ENCODE peak calls at places on chromosomes 7 and 10, in nine cellular contexts. U is sigmoid colon, E is K562, C is cardiac muscle cell, N is AG04450, O is astrocyte, M is transverse colon, Q is hepatocyte, B is tibial nerve. K is an unnamed sample.

GRCh38 chr10:16789266-16789665 is 28.0 kb downstream of the RSU1 start:
- DNase-seq in B (no peak), C (no peak), U (no peak), O (peak), M (no peak), E (no peak), N (no peak), Q (no peak), K (no peak)

GRCh38 chr7:38542156-38542555 is 89.0 kb downstream of the AMPH start:
- DNase-seq in O (peak), Q (no peak), U (no peak), C (no peak), M (no peak), E (no peak), B (no peak), N (peak), K (no peak)

GRCh38 chr7:51059493-51059892 is 257.1 kb downstream of the COBL start:
- DNase-seq in N (no peak), C (no peak), E (no peak), Q (no peak), M (no peak), O (no peak), U (no peak), B (no peak), K (no peak)

GRCh38 chr10:113056468-113057021 is 106.5 kb downstream of the TCF7L2 start:
- DNase-seq in E (no peak), B (no peak), M (no peak), C (no peak), Q (peak), N (no peak), O (peak), U (no peak), K (peak)

GRCh38 chr7:84364708-84365107 is 170.1 kb upstream of the SEMA3A start:
- DNase-seq in U (no peak), M (no peak), Q (no peak), N (peak), E (no peak), C (peak), B (no peak), O (peak), K (no peak)

GRCh38 chr7:48130658-48131108 is 40.6 kb upstream of the ABCA13 start:
- DNase-seq in U (no peak), B (no peak), C (no peak), E (no peak), O (peak), Q (no peak), N (no peak), M (no peak), K (no peak)

GRCh38 chr7:37920619-37921339 is at the start of gene EPDR1:
- DNase-seq in B (peak), C (peak), Q (peak), U (peak), N (no peak), O (peak), E (no peak), M (peak), K (peak)

GRCh38 chr7:139355320-139355719 is 4.4 kb upstream of the LUC7L2 start:
- DNase-seq in Q (no peak), M (no peak), N (no peak), O (no peak), E (no peak), U (no peak), C (no peak), B (no peak), K (no peak)

GRCh38 chr7:1798191-1798590 is 128.1 kb downstream of the ELFN1 start:
- DNase-seq in Q (no peak), C (no peak), E (no peak), N (no peak), O (no peak), U (no peak), B (no peak), M (no peak), K (no peak)

GRCh38 chr10:101284171-101285092 is 55.2 kb upstream of the LBX1 start:
- DNase-seq in E (no peak), U (no peak), M (no peak), B (no peak), O (no peak), Q (no peak), C (no peak), N (no peak), K (no peak)

GRCh38 chr10:33132626-33133025 is 174.6 kb upstream of the ITGB1 start:
- DNase-seq in U (no peak), B (no peak), C (no peak), M (no peak), Q (no peak), E (no peak), O (no peak), N (no peak), K (no peak)

GRCh38 chr10:25902002-25902401 is 32.0 kb upstream of the MYO3A start:
- DNase-seq in E (no peak), M (no peak), N (no peak), Q (no peak), B (no peak), O (no peak), C (no peak), U (no peak), K (no peak)

GRCh38 chr10:49135575-49136313 is 1.9 kb upstream of the FAM170B start:
- DNase-seq in B (no peak), Q (no peak), M (no peak), U (no peak), O (no peak), C (no peak), E (no peak), N (no peak), K (no peak)

GRCh38 chr10:99775850-99776249 is 6.6 kb upstream of the ABCC2 start:
- DNase-seq in U (no peak), C (no peak), M (no peak), O (peak), N (peak), E (no peak), Q (peak), B (no peak), K (peak)

GRCh38 chr10:17548786-17549185 is 68.4 kb downstream of the HACD1 start:
- DNase-seq in B (no peak), M (no peak), E (no peak), N (no peak), Q (no peak), O (peak), C (no peak), U (no peak), K (no peak)

GRCh38 chr10:17412323-17412722 is 42.1 kb downstream of the ST8SIA6 start:
- DNase-seq in U (no peak), B (no peak), C (no peak), O (no peak), N (no peak), Q (no peak), M (no peak), E (peak), K (no peak)

GRCh38 chr10:76779163-76779820 is 858.3 kb downstream of the KCNMA1 start:
- DNase-seq in B (no peak), N (no peak), U (no peak), M (no peak), O (peak), C (peak), Q (peak), E (no peak), K (peak)

GRCh38 chr10:25059990-25060389 is 43.6 kb downstream of the THNSL1 start:
- DNase-seq in Q (peak), C (no peak), M (peak), U (no peak), E (peak), O (peak), B (peak), N (peak), K (peak)

GRCh38 chr7:33748793-33749192 is 156.5 kb upstream of the BMPER start:
- DNase-seq in C (peak), U (no peak), O (peak), B (peak), E (no peak), N (no peak), M (no peak), Q (no peak), K (no peak)

GRCh38 chr7:89726548-89726947 is 427.7 kb upstream of the STEAP1 start:
- DNase-seq in N (no peak), Q (no peak), C (no peak), M (no peak), U (no peak), B (no peak), E (no peak), O (no peak), K (no peak)

GRCh38 chr10:53223846-53224245 is 451.3 kb upstream of the MBL2 start:
- DNase-seq in Q (peak), O (no peak), B (no peak), M (no peak), U (no peak), E (no peak), C (peak), N (no peak), K (peak)

GRCh38 chr10:74925716-74926115 is 99.3 kb downstream of the KAT6B start:
- DNase-seq in Q (no peak), U (no peak), E (no peak), B (no peak), O (no peak), N (no peak), M (no peak), C (no peak), K (no peak)

GRCh38 chr10:593901-594457 is 95.5 kb downstream of the DIP2C start:
- DNase-seq in Q (peak), U (peak), B (no peak), O (peak), C (no peak), N (peak), M (no peak), E (no peak), K (no peak)

GRCh38 chr10:65194555-65194954 is 1673.4 kb downstream of the REEP3 start:
- DNase-seq in U (no peak), Q (peak), E (no peak), N (no peak), C (no peak), M (no peak), O (no peak), B (no peak), K (no peak)

GRCh38 chr7:47266131-47266706 is 315.7 kb downstream of the TNS3 start:
- DNase-seq in C (peak), O (peak), E (peak), B (peak), U (peak), N (peak), M (peak), Q (peak), K (peak)

GRCh38 chr10:62924344-62924748 is 108.2 kb upstream of the EGR2 start:
- DNase-seq in Q (peak), M (peak), C (peak), N (no peak), U (no peak), E (no peak), O (no peak), B (no peak), K (no peak)

GRCh38 chr10:72729528-72729927 is 37.6 kb downstream of the MCU start:
- DNase-seq in B (no peak), N (no peak), E (no peak), U (no peak), Q (no peak), O (peak), M (no peak), C (no peak), K (no peak)

GRCh38 chr10:19819419-19820033 is 3.3 kb downstream of the PLXDC2 start:
- DNase-seq in E (peak), Q (peak), O (peak), N (no peak), B (peak), U (no peak), C (peak), M (peak), K (peak)

GRCh38 chr10:14507156-14507555 is 176.4 kb upstream of the FRMD4A start:
- DNase-seq in C (no peak), B (no peak), M (no peak), U (no peak), Q (no peak), N (no peak), E (no peak), O (no peak), K (no peak)

GRCh38 chr7:82839555-82839954 is 323.1 kb downstream of the PCLO start:
- DNase-seq in O (no peak), N (no peak), M (no peak), U (no peak), C (no peak), B (no peak), E (no peak), Q (no peak), K (peak)

GRCh38 chr10:131724891-131725735 is 175.7 kb upstream of the PPP2R2D start:
- DNase-seq in C (no peak), M (no peak), Q (no peak), B (no peak), N (no peak), U (peak), O (no peak), E (no peak), K (no peak)

GRCh38 chr10:22340362-22341189 is 4.7 kb upstream of the SPAG6 start:
- DNase-seq in N (peak), B (peak), E (peak), O (peak), M (peak), U (peak), Q (peak), C (peak), K (peak)

GRCh38 chr10:103658049-103658577 is 164.6 kb downstream of the NEURL1 start:
- DNase-seq in E (no peak), Q (no peak), B (no peak), C (no peak), M (no peak), U (no peak), N (no peak), O (no peak), K (no peak)

GRCh38 chr7:100407285-100408180 is 21.0 kb downstream of the ZCWPW1 start:
- DNase-seq in O (peak), M (no peak), E (peak), N (peak), B (peak), C (peak), U (no peak), Q (peak), K (peak)

GRCh38 chr7:106569500-106569929 is 91.4 kb downstream of the CCDC71L start:
- DNase-seq in O (no peak), C (no peak), N (no peak), E (no peak), B (no peak), M (no peak), U (no peak), Q (no peak), K (no peak)
- H3K27ac ChIP-seq in O (no peak), C (no peak), N (no peak), E (peak), B (no peak), M (no peak), U (no peak), Q (peak), K (peak)

DNA sequence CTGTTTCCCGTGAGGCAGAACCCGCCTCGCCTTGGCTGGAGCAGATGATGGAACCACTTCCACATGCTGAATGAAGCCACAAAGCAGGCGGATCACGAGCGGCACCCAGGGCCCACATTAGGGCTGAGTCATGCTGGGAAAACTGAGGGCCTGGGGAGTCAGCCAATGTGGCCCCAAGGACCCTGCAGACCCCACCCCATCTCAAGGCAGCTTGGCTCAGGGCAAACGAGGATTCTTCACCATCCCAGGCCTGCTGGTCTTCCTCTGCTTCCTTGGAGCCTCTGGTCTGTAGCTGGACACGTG is 488.0 kb downstream of the DNAJB6 start:
- DNase-seq in Q (no peak), U (peak), M (no peak), N (no peak), B (no peak), O (no peak), C (no peak), E (no peak), K (no peak)
- TF ChIP-seq CTCF in Q (no peak), U (no peak), M (no peak), N (no peak), B (no peak), O (no peak), C (no peak), E (no peak), K (no peak)

DNA sequence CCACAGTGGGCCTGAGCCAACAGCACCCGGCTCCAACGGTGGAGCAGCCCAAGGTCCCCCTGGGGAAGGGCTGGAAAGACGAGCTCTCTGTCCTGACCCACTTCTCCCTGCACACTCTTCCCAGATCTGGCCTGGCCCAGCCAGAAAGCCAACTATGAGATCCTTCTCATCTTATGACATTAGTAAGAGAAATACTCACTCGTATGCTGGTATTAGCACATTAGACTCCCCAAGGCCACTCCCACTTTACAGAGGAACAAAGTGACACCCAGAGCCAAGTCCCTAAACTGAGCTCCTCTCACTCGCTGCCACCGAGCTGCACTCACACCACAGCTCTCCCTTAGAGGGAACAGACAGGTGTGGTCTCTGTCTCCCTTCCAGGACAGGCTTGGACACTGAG is 24.8 kb downstream of the DLG5 start:
- DNase-seq in U (no peak), N (no peak), B (no peak), M (no peak), Q (no peak), C (no peak), O (no peak), E (no peak), K (no peak)
- H3K4me3 ChIP-seq in U (no peak), N (no peak), B (no peak), M (no peak), Q (no peak), C (no peak), O (no peak), E (no peak), K (no peak)

GRCh38 chr10:95297402-95297801 is 6.6 kb upstream of the PDLIM1 start:
- DNase-seq in M (no peak), N (no peak), E (peak), B (no peak), C (peak), Q (no peak), O (no peak), U (no peak), K (no peak)
- H3K27ac ChIP-seq in M (no peak), N (no peak), E (peak), B (no peak), C (peak), Q (no peak), O (no peak), U (no peak), K (no peak)

GRCh38 chr10:84845628-84846261 is 517.4 kb downstream of the CCSER2 start:
- DNase-seq in B (no peak), M (no peak), E (no peak), O (no peak), C (peak), U (no peak), N (no peak), Q (peak), K (peak)
- TF ChIP-seq CTCF in B (no peak), M (no peak), E (no peak), O (no peak), C (no peak), U (no peak), N (no peak), Q (peak), K (peak)

DNA sequence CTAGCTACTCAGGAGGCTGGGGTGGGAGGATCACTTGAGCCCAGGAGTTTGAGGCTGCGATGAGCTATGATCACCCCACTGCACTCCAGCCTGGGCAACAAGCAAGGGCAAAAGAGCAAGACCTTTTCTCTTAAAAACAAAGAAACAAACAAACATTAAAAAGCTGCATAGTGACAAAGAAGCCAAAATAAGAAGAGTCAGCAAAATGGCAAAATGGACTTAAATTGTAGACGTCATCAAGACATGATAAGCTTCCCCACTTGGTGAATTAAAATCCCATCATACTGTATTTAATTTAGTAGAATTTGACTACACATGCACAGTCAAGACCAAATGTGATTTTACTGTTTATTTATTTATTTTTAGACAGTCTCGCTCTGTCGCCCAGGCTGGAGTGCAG is 48.8 kb upstream of the ATOH7 start:
- DNase-seq in Q (no peak), C (no peak), N (no peak), M (no peak), O (no peak), U (no peak), B (no peak), E (no peak), K (no peak)
- H3K4me3 ChIP-seq in Q (no peak), C (no peak), N (no peak), M (no peak), O (no peak), U (no peak), B (no peak), E (no peak), K (no peak)

K was measured in A673.